ENCODE peak calls at places on chromosome 2, in nine cellular contexts. K is cardiac fibroblast, T is left ventricle myocardium inferior, N is psoas muscle, H is hepatocyte, Q is GM06990, Y is heart right ventricle, I is transverse colon, S is WERI-Rb-1. B is an unnamed sample.

GRCh38 chr2:150080115-150080514 is 407.4 kb downstream of the RND3 start:
- DNase-seq in K (peak), T (no peak), N (no peak), H (no peak), Q (no peak), Y (no peak), I (no peak), S (no peak), B (no peak)

GRCh38 chr2:239198221-239198620 is 202.6 kb downstream of the HDAC4 start:
- DNase-seq in K (no peak), T (no peak), N (no peak), H (no peak), Q (no peak), Y (no peak), I (peak), S (no peak), B (no peak)

GRCh38 chr2:126482582-126483464 is 173.1 kb upstream of the GYPC start:
- DNase-seq in K (no peak), T (no peak), N (no peak), H (peak), Q (no peak), Y (no peak), I (no peak), S (peak), B (no peak)

GRCh38 chr2:224598669-224599068 is 13.5 kb upstream of the CUL3 start:
- DNase-seq in K (no peak), T (no peak), N (no peak), H (no peak), Q (no peak), Y (no peak), I (no peak), S (no peak), B (no peak)

GRCh38 chr2:136126527-136126926 is 8.6 kb upstream of the CXCR4 start:
- DNase-seq in K (no peak), T (no peak), N (no peak), H (no peak), Q (no peak), Y (no peak), I (no peak), S (no peak), B (no peak)

GRCh38 chr2:109261906-109262631 is 133.1 kb downstream of the SH3RF3 start:
- DNase-seq in K (no peak), T (no peak), N (no peak), H (no peak), Q (no peak), Y (no peak), I (no peak), S (no peak), B (no peak)

GRCh38 chr2:241689306-241689705 is 2.7 kb upstream of the DTYMK start:
- DNase-seq in K (no peak), T (no peak), N (no peak), H (no peak), Q (no peak), Y (no peak), I (no peak), S (peak), B (no peak)

GRCh38 chr2:201361078-201361477 is 3.9 kb upstream of the FLACC1 start:
- DNase-seq in K (no peak), T (no peak), N (no peak), H (no peak), Q (no peak), Y (no peak), I (no peak), S (no peak), B (no peak)

GRCh38 chr2:195505701-195506100 is 151.3 kb upstream of the SLC39A10 start:
- DNase-seq in K (no peak), T (no peak), N (no peak), H (no peak), Q (peak), Y (no peak), I (no peak), S (no peak), B (no peak)

GRCh38 chr2:12318427-12319057 is 398.2 kb upstream of the TRIB2 start:
- DNase-seq in K (peak), T (no peak), N (no peak), H (peak), Q (no peak), Y (no peak), I (peak), S (no peak), B (peak)

GRCh38 chr2:12071343-12071742 is 324.9 kb downstream of the LPIN1 start:
- DNase-seq in K (no peak), T (no peak), N (no peak), H (no peak), Q (no peak), Y (no peak), I (no peak), S (no peak), B (no peak)

GRCh38 chr2:17851731-17852585 is 26.5 kb upstream of the KCNS3 start:
- DNase-seq in K (peak), T (peak), N (peak), H (peak), Q (peak), Y (peak), I (peak), S (peak), B (peak)

GRCh38 chr2:212998629-212999359 is 152.6 kb downstream of the IKZF2 start:
- DNase-seq in K (peak), T (no peak), N (no peak), H (no peak), Q (no peak), Y (no peak), I (no peak), S (no peak), B (no peak)

GRCh38 chr2:242085941-242086621 is 216.6 kb downstream of the RTP5 start:
- DNase-seq in K (peak), T (peak), N (no peak), H (no peak), Q (peak), Y (peak), I (peak), S (no peak), B (no peak)

GRCh38 chr2:55763721-55764120 is 70.1 kb upstream of the PNPT1 start:
- DNase-seq in K (no peak), T (no peak), N (no peak), H (no peak), Q (no peak), Y (no peak), I (no peak), S (no peak), B (no peak)

GRCh38 chr2:176251928-176252327 is 17.3 kb upstream of the MTX2 start:
- DNase-seq in K (no peak), T (no peak), N (no peak), H (no peak), Q (no peak), Y (no peak), I (no peak), S (no peak), B (no peak)

GRCh38 chr2:101431486-101431885 is 43.4 kb downstream of the RFX8 start:
- DNase-seq in K (no peak), T (no peak), N (no peak), H (no peak), Q (no peak), Y (no peak), I (no peak), S (no peak), B (no peak)

GRCh38 chr2:50014168-50014567 is 859.9 kb upstream of the FSHR start:
- DNase-seq in K (no peak), T (no peak), N (no peak), H (no peak), Q (no peak), Y (no peak), I (no peak), S (no peak), B (no peak)

GRCh38 chr2:109399061-109399460 is 214.7 kb downstream of the SEPTIN10 start:
- DNase-seq in K (no peak), T (no peak), N (no peak), H (no peak), Q (no peak), Y (no peak), I (no peak), S (no peak), B (no peak)

GRCh38 chr2:182506606-182507005 is 79.8 kb upstream of the PDE1A start:
- DNase-seq in K (peak), T (no peak), N (no peak), H (peak), Q (no peak), Y (peak), I (no peak), S (no peak), B (no peak)

GRCh38 chr2:203376173-203376572 is 48.0 kb downstream of the ABI2 start:
- DNase-seq in K (no peak), T (no peak), N (no peak), H (no peak), Q (no peak), Y (no peak), I (no peak), S (no peak), B (no peak)

GRCh38 chr2:235406420-235406819 is 87.4 kb upstream of the AGAP1 start:
- DNase-seq in K (no peak), T (no peak), N (no peak), H (no peak), Q (no peak), Y (no peak), I (no peak), S (no peak), B (no peak)

GRCh38 chr2:69013837-69014796 is 1.1 kb downstream of the ANTXR1 start:
- DNase-seq in K (peak), T (no peak), N (no peak), H (peak), Q (no peak), Y (no peak), I (no peak), S (no peak), B (no peak)
- TF ChIP-seq CTCF in K (peak), T (no peak), N (no peak), H (no peak), Q (no peak), Y (no peak), I (no peak), S (no peak), B (no peak)

GRCh38 chr2:74197983-74198460 is 393 bp upstream of the MTHFD2 start:
- DNase-seq in K (no peak), T (no peak), N (no peak), H (no peak), Q (no peak), Y (no peak), I (no peak), S (no peak), B (no peak)
- H3K4me3 ChIP-seq in K (peak), T (peak), N (peak), H (no peak), Q (peak), Y (peak), I (no peak), S (no peak), B (peak)

DNA sequence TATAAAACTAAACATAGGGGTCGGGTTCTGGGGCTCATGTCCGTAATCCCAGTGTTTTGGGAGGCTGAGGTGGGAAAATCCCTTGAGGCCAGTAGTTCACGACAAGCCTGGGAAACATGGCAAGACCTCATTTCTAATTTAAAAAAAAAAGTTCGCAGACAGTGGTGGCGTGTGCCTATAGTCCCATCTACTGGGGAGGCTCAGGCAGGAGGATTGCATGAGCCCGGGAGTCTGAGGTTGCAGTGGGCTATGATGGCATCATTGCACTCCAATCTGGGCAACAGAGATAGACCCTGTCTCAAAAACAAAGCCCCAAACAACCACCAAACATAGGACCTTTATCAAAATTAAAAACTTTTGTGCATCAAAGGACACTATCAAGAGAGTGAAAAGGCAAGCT is 9.8 kb upstream of the HAAO start:
- DNase-seq in K (no peak), T (no peak), N (no peak), H (no peak), Q (no peak), Y (no peak), I (no peak), S (no peak), B (no peak)
- TF ChIP-seq CTCF in K (no peak), T (no peak), N (no peak), H (no peak), Q (no peak), Y (no peak), I (no peak), S (no peak), B (no peak)

DNA sequence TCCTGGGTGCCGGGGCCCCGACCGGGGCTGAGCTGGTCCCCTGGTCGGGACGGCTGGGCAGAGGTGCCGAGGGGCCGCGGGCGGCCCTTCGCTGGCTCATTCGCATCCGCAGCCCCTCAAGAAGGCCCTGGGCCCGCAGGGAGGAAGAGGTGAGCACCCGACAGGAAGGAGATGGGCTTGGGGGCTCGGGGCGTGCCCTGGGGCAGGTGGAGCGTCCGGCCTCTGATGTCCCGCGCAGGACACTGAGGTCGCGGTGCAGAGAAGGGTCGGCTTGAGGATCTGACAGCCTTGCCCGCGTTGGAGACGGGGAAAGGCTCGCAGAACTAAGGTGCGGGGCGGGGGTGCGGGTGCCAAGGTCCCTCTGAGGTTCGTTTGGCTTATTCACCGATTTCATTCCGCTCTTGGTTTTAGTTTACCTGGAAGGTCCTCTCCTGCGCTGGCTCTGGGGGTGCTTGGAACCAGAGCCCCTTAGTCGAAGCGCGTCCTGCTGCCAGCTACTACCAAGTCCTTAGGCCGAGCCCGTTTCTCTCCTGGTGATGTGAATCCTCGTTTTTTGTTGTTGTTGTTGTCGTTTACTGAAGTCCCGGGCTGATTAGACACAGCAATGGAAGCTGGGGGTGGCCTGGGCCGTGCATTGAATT is 18.9 kb upstream of the CD8A start:
- DNase-seq in K (no peak), T (no peak), N (no peak), H (no peak), Q (no peak), Y (no peak), I (no peak), S (no peak), B (no peak)
- H3K4me3 ChIP-seq in K (no peak), T (peak), N (no peak), H (no peak), Q (no peak), Y (no peak), I (no peak), S (no peak), B (no peak)

DNA sequence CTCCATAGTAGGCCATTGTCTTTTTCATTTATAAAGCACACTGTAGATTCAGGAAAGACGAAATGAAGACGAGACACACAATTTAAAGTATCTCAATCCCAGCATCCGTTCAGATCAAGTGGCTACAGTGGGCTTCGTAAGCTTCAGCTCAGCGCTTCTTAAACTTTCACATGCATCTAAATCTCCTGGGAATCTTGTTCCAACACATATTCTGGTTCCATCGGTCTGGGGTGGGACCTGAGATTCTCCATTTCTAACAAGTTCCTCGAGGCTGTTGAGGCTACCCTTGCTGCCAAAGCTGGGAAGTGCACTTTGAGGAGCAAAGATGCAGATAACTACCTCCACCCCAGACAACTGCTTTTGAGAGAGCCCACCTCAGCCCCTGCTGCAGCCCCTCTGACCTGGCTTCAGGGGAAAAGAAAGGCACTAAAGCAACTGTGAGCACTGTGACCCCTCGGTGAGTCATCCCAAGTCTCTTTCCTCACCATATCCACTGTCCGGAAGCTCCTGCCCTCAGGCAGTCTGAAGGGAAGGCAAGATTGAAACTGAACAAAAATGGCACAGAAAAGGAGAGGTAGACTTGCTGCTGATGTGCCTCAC is 201.1 kb upstream of the FBXO11 start:
- DNase-seq in K (peak), T (no peak), N (no peak), H (peak), Q (no peak), Y (no peak), I (no peak), S (no peak), B (no peak)
- TF ChIP-seq CTCF in K (peak), T (no peak), N (no peak), H (no peak), Q (no peak), Y (no peak), I (no peak), S (no peak), B (no peak)

GRCh38 chr2:61885896-61886603 is 2.4 kb downstream of the CCT4 start:
- DNase-seq in K (no peak), T (no peak), N (no peak), H (no peak), Q (no peak), Y (no peak), I (no peak), S (no peak), B (no peak)
- H3K4me3 ChIP-seq in K (no peak), T (peak), N (peak), H (no peak), Q (peak), Y (no peak), I (no peak), S (no peak), B (no peak)

DNA sequence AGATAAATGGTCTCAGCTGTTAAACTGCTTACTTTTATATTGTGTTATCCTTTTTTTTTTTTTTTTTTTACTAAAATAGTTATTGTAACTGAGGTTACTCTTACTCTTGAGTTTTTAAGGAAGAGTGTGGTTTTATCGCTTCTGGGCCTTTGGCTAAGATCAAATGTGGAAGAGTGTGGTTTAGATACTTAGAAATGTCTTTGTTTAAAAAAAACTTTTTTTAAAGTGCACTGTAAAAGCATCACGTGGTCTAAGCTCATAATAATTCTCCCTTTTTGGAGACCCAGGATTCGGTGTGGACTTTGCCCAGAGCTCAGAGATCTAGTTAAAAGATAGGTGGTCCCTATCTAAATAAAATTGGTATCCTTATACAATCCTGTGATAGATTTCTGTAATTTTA is 11.9 kb upstream of the OXER1 start:
- DNase-seq in K (no peak), T (no peak), N (no peak), H (no peak), Q (no peak), Y (no peak), I (no peak), S (no peak), B (no peak)
- TF ChIP-seq CTCF in K (no peak), T (no peak), N (no peak), H (no peak), Q (no peak), Y (no peak), I (no peak), S (no peak), B (no peak)

B was measured in BJ.